ENCODE peak calls at places on chromosome 12, in five cellular contexts. I is tibial nerve, P is transverse colon, H is adrenal gland, G is prostate gland. W is an unnamed sample.

GRCh38 chr12:91931110-91931509 is 214.5 kb downstream of the BTG1 start:
- DNase-seq in P (peak; percentile 61), I (no peak), H (no peak), G (peak; percentile 95), W (no peak)

GRCh38 chr12:49552899-49553298 is 14.1 kb downstream of the KCNH3 start:
- DNase-seq in P (no peak), H (no peak), I (no peak), G (no peak), W (no peak)

GRCh38 chr12:32211066-32211768 is 104.6 kb downstream of the BICD1 start:
- DNase-seq in H (no peak), G (no peak), I (no peak), P (no peak), W (no peak)

GRCh38 chr12:17108877-17109520 is 503.0 kb upstream of the LMO3 start:
- DNase-seq in P (no peak), G (no peak), H (no peak), I (no peak), W (no peak)

GRCh38 chr12:49336645-49337584 is at the start of gene C1QL4:
- DNase-seq in H (peak; percentile 81), P (peak; percentile 87), I (peak; percentile 60), G (peak; percentile 73), W (peak; percentile 68)

GRCh38 chr12:79983492-79983891 is 48.6 kb upstream of the PPP1R12A start:
- DNase-seq in P (no peak), H (no peak), G (no peak), I (no peak), W (no peak)

GRCh38 chr12:51019927-51020326 is 6.3 kb downstream of the SLC11A2 start:
- DNase-seq in I (no peak), P (no peak), G (no peak), H (no peak), W (no peak)

GRCh38 chr12:58288191-58288590 is 346.8 kb downstream of the ATP23 start:
- DNase-seq in G (no peak), P (no peak), I (no peak), H (no peak), W (no peak)

GRCh38 chr12:57894577-57895292 is 46.6 kb upstream of the ATP23 start:
- DNase-seq in I (no peak), G (no peak), H (no peak), P (no peak), W (no peak)

GRCh38 chr12:70722584-70723343 is 85.5 kb upstream of the PTPRB start:
- DNase-seq in H (no peak), G (no peak), I (no peak), P (no peak), W (no peak)

GRCh38 chr12:103523771-103524170 is 28.0 kb upstream of the C12orf42 start:
- DNase-seq in I (no peak), G (no peak), H (no peak), P (no peak), W (no peak)

GRCh38 chr12:74689071-74689655 is 151.5 kb downstream of the ATXN7L3B start:
- DNase-seq in I (no peak), G (no peak), P (no peak), H (no peak), W (no peak)

GRCh38 chr12:49962861-49963765 is 1.4 kb downstream of the AQP5 start:
- DNase-seq in G (peak; percentile 80), H (peak; percentile 87), I (no peak), P (peak; percentile 66), W (no peak)

GRCh38 chr12:75446857-75447256 is 33.7 kb upstream of the GLIPR1 start:
- DNase-seq in I (no peak), G (no peak), H (no peak), P (no peak), W (no peak)

GRCh38 chr12:575129-575502 is 88.1 kb downstream of the NINJ2 start:
- DNase-seq in P (no peak), G (no peak), H (no peak), I (no peak), W (no peak)

GRCh38 chr12:68440068-68440581 is 108.0 kb upstream of the MDM1 start:
- DNase-seq in H (no peak), I (no peak), P (no peak), G (no peak), W (no peak)

GRCh38 chr12:11743748-11744147 is 94.3 kb downstream of the ETV6 start:
- DNase-seq in G (no peak), P (no peak), I (no peak), H (no peak), W (no peak)

GRCh38 chr12:92002195-92002649 is 143.4 kb downstream of the BTG1 start:
- DNase-seq in P (no peak), H (no peak), G (no peak), I (no peak), W (no peak)

GRCh38 chr12:123748171-123748570 is 13.9 kb upstream of the DNAH10 start:
- DNase-seq in P (no peak), G (no peak), I (no peak), H (no peak), W (no peak)

GRCh38 chr12:132624910-132625630 is 6.5 kb downstream of the P2RX2 start:
- DNase-seq in P (no peak), H (no peak), I (no peak), G (no peak), W (no peak)

GRCh38 chr12:7108042-7108927 is 729 bp downstream of the C1RL start:
- DNase-seq in P (peak; percentile 88), G (peak; percentile 52), H (peak; percentile 76), I (peak; percentile 69), W (peak; percentile 82)

GRCh38 chr12:105235299-105235746 is 651 bp downstream of the APPL2 start:
- DNase-seq in G (no peak), H (peak; percentile 40), I (no peak), P (no peak), W (no peak)

GRCh38 chr12:113439606-113440030 is 17.4 kb downstream of the SDSL start:
- DNase-seq in I (no peak), H (peak; percentile 51), G (no peak), P (no peak), W (peak; percentile 57)

GRCh38 chr12:46549527-46550265 is 177.1 kb upstream of the SLC38A2 start:
- DNase-seq in I (no peak), H (no peak), P (no peak), G (no peak), W (no peak)

GRCh38 chr12:123757555-123757954 is 4.5 kb upstream of the DNAH10 start:
- DNase-seq in I (no peak), G (no peak), P (no peak), H (peak; percentile 27), W (no peak)

GRCh38 chr12:104218935-104219334 is 3.4 kb downstream of the TXNRD1 start:
- DNase-seq in G (no peak), H (peak; percentile 13), P (no peak), I (no peak), W (no peak)

GRCh38 chr12:20370001-20370381 is 1.7 kb downstream of the PDE3A start:
- DNase-seq in I (no peak), P (peak; percentile 58), H (no peak), G (peak; percentile 35), W (peak; percentile 52)

GRCh38 chr12:52691076-52691764 is 11.0 kb upstream of the KRT1 start:
- DNase-seq in I (no peak), P (peak; percentile 27), H (no peak), G (no peak), W (peak; percentile 11)

GRCh38 chr12:3698218-3698974 is 54.5 kb downstream of the CRACR2A start:
- DNase-seq in G (peak; percentile 59), I (no peak), H (no peak), P (no peak), W (peak; percentile 70)

GRCh38 chr12:128572311-128572810 is 251.4 kb downstream of the SLC15A4 start:
- DNase-seq in I (no peak), P (no peak), H (no peak), G (no peak), W (no peak)

GRCh38 chr12:48794870-48795269 is 6.0 kb upstream of the ADCY6 start:
- DNase-seq in I (no peak), P (no peak), H (no peak), G (no peak), W (no peak)

GRCh38 chr12:131113562-131113961 is 159.9 kb downstream of the ADGRD1 start:
- DNase-seq in G (no peak), I (no peak), P (no peak), H (no peak), W (no peak)

GRCh38 chr12:57772429-57773322 is at the start of gene EEF1AKMT3:
- DNase-seq in P (peak; percentile 75), G (peak; percentile 63), I (no peak), H (peak; percentile 75), W (peak; percentile 75)

GRCh38 chr12:114919479-114919878 is 235.5 kb upstream of the TBX3 start:
- DNase-seq in I (no peak), G (no peak), P (no peak), H (no peak), W (no peak)
- H3K4me1 ChIP-seq in I (no peaks in the 10 kb centered on the region), G (peaks cover 3% of the 10 kb centered on the region), P (no peaks in the 10 kb centered on the region), H (peaks cover 6% of the 10 kb centered on the region), W (no peaks in the 10 kb centered on the region)

DNA sequence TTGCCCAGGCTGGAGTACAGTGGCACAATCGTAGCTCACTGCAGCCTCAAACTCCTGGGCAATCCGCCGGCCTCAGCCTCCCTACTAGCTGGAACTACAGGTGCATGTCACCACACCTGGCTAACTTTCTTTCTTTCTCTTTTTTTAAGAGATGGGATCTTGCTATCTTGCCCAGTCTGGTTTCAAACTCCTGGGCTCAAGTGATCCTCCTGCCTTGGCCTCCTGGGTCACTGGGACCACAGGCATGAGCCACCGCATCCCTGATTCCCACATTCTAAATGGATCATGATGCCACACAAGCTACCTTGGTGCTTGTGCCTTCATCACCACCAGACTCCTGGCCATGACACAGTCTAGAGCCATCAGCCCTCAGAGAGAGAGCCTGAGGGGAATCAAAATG is 43.8 kb downstream of the PRKAB1 start:
- DNase-seq in P (no peak), H (no peak), I (no peak), G (no peak), W (no peak)
- TF ChIP-seq POLR2A in P (no peak), H (no peak), I (no peak), G (no peak), W (no peak)

GRCh38 chr12:44873898-44874297 is 2.2 kb downstream of the NELL2 start:
- DNase-seq in I (no peak), P (no peak), G (no peak), H (no peak), W (no peak)
- TF ChIP-seq CTCF in I (peak; percentile 17), P (no peak), G (no peak), H (no peak), W (no peak)

DNA sequence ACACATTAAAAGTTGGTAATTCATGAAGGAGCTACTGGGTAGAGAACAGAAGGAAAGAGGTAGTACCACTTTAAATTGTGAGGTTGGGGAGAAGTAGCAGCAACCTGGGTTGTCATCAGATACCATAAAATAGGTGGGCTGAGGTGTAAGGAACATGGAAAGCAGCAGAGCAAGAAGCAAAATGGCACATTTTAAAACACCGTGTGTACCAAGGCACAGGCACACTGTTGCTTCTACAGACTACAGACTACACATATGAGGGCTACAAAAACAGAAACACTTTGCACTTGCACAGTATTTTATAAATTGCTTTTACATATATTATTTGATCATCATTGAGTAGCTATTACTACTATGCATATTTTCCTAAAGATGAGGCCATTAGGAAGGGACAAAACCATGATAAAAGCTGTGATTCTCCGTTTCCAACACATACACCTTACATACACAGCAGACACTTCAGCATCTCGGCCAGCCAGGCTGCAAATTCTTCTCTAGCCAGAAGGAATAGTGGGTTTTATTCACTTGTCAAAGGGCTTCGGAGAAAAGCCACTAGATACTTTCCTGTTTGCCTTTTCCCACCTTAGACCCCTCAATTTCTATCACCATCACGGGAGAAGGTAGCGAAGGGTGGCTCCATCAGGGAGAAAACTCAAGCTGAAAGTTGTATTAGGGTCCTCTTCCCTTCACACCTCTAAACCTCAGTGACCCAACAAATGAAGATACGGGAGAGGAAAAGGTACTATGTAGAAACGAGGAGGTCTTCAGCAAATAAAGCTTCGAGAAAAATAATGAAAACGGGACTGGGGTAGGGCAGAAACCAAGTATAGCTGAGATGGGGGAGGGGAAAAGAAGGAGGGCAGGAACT is 1.6 kb downstream of the PYM1 start:
- DNase-seq in I (no peak), G (no peak), H (no peak), P (no peak), W (no peak)
- H3K4me1 ChIP-seq in I (peaks cover 19% of the 10 kb centered on the region), G (peaks cover 7% of the 10 kb centered on the region), H (peaks cover 20% of the 10 kb centered on the region), P (peaks cover 40% of the 10 kb centered on the region), W (peaks cover 11% of the 10 kb centered on the region)